ENCODE peak calls at places on chromosomes 3 and 15, in six cellular contexts. B is lung, O is WERI-Rb-1, J is adrenal gland, L is psoas muscle, Y is stomach. T is an unnamed sample.

GRCh38 chr3:167895684-167896083 is 160.2 kb downstream of the SERPINI1 start:
- DNase-seq in J (no peak), B (no peak), L (no peak), Y (no peak), O (no peak), T (no peak)

GRCh38 chr3:124774305-124774673 is 44.0 kb downstream of the UMPS start:
- DNase-seq in J (peak; percentile 78), O (no peak), B (no peak), L (peak; percentile 58), Y (no peak), T (no peak)

GRCh38 chr3:149579838-149580542 is 77.8 kb downstream of the WWTR1 start:
- DNase-seq in O (no peak), B (no peak), J (no peak), Y (no peak), L (no peak), T (no peak)

GRCh38 chr15:59532770-59533379 is 78.7 kb upstream of the GCNT3 start:
- DNase-seq in Y (peak; percentile 25), L (no peak), O (peak; percentile 28), J (peak; percentile 37), B (no peak), T (no peak)

GRCh38 chr3:135229018-135229495 is 434.0 kb downstream of the EPHB1 start:
- DNase-seq in O (peak; percentile 79), B (no peak), L (peak; percentile 70), J (no peak), Y (peak; percentile 39), T (no peak)

GRCh38 chr3:52851348-52851747 is 16.5 kb upstream of the MUSTN1 start:
- DNase-seq in B (no peak), O (peak; percentile 50), Y (no peak), J (peak; percentile 57), L (no peak), T (no peak)

GRCh38 chr15:68114356-68114755 is 60.2 kb downstream of the PIAS1 start:
- DNase-seq in J (no peak), L (no peak), Y (no peak), O (no peak), B (no peak), T (no peak)

GRCh38 chr3:38255627-38256026 is 10.0 kb upstream of the SLC22A13 start:
- DNase-seq in B (no peak), Y (no peak), J (no peak), L (no peak), O (no peak), T (no peak)

GRCh38 chr3:122940628-122941086 is 86.9 kb downstream of the SEMA5B start:
- DNase-seq in J (peak; percentile 23), Y (no peak), L (peak; percentile 33), B (no peak), O (peak; percentile 92), T (no peak)

GRCh38 chr15:101294731-101295606 is at the start of gene SNRPA1:
- DNase-seq in L (peak; percentile 99), O (peak; percentile 96), B (peak; percentile 98), Y (peak; percentile 99), J (peak; percentile 98), T (peak; percentile 97)

GRCh38 chr3:174330303-174330702 is 528.8 kb upstream of the NAALADL2 start:
- DNase-seq in Y (no peak), O (no peak), L (no peak), B (no peak), J (no peak), T (no peak)

GRCh38 chr3:174332413-174332812 is 526.7 kb upstream of the NAALADL2 start:
- DNase-seq in Y (no peak), B (no peak), O (no peak), L (no peak), J (no peak), T (no peak)

GRCh38 chr3:174331095-174331802 is 527.9 kb upstream of the NAALADL2 start:
- DNase-seq in Y (no peak), O (no peak), L (no peak), J (no peak), B (no peak), T (no peak)

GRCh38 chr3:174325834-174326705 is 533.1 kb upstream of the NAALADL2 start:
- DNase-seq in Y (no peak), J (no peak), L (no peak), O (no peak), B (no peak), T (no peak)

DNA sequence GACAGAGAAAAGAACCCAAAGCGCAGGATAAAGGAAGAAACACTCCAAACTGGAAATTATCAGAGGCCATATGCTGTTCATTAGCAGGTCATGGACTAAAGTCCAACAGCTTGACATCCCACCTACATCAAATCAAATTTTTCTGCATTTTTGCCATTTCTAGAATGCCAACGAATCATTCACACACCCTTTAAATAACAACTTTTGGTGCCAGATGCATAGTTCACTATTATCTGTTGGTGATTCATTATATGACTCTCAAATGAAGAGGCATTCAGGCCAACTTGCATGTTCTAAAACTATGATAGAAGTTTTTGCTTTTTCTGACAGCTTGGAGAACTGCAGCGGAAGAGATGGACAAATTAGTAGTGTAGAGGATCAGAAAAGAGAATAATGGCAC is 529.8 kb upstream of the NAALADL2 start:
- DNase-seq in Y (no peak), O (no peak), B (no peak), L (no peak), J (no peak), T (no peak)
- H3K4me3 ChIP-seq in Y (no peak overlapping the region), O (no peak overlapping the region), B (no peak overlapping the region), L (no peak overlapping the region), J (no peak overlapping the region), T (no peak overlapping the region)

GRCh38 chr15:27133244-27133643 is 162.3 kb downstream of the GABRG3 start:
- DNase-seq in J (no peak), B (no peak), L (no peak), Y (no peak), O (no peak), T (no peak)
- H3K9me3 ChIP-seq in J (no peaks in the 10 kb centered on the region), B (no peaks in the 10 kb centered on the region), L (peaks cover 6% of the 10 kb centered on the region), Y (peaks cover 4% of the 10 kb centered on the region), O (no peaks in the 10 kb centered on the region), T (no peaks in the 10 kb centered on the region)

DNA sequence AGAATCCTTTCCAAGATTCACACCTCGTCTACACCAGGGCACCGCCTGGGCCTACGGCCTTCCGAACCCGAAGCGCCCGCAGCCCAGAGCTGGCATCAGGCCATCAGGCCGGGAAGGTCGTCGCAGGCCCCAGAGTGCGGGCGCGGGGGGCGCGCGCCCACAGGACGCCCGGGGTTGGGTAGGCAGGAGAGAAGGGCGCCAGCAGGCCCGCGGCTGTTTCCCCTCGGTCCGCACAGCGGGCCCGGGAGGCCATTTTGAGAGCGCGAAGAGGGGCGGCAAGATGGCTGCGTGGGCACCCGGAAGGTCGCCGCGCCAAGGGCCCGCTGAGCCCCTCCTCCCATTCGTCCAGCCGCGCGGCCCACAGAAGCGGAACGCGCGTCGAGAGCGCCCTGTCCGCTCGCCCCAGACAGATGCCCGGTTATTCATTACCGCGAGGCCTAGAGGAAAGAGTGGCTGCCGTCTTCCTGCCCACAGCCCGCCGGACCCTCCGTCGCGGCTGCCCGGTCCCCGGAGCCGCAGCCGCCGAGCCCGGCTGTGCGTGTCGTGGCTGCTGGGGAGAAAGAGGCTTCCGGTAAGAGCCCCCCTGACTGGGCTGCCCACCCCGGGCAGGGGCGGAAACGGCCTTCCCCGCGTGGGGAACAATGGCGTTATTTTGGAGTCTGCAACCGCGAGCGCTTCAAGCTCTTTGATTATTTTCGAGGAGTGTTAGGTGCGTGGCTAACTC is 44.2 kb upstream of the POLG start:
- DNase-seq in B (no peak), O (peak; percentile 3), J (no peak), L (no peak), Y (no peak), T (no peak)
- H3K4me3 ChIP-seq in B (peak overlapping the region; percentile 12), O (no peak overlapping the region), J (no peak overlapping the region), L (peak overlapping the region; percentile 61), Y (peak overlapping the region; percentile 43), T (peak overlapping the region; percentile 31)

DNA sequence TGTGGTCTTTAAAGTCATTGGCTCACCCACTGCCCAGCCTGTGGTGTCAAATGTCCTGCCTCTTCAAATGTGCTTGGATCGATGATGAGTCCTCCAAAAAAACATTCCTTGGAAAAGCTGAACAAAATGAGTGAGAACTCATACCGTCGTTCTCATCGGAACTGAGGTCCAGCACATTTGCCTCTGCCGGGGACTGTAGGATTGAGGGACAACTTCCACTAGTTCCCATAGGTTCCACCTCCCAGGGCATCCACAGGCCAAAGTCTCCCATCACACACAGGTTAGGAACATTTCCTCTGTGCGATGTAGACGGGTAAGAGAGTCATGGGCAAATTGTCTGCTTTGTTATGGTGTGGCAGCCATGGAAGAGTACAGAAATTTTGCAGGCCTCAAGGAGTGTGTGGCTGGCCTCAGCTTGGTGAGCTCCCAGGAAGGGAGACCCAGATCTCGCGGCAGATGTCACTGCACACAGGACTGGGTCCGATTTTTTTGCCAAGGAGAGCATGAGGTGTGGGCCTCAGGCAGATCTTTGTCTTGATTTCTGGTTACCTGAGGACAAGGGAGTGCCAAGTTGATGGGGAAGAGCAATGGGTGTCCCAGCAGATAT is 115.7 kb downstream of the SNRPN start:
- DNase-seq in J (no peak), B (no peak), L (no peak), Y (no peak), O (no peak), T (no peak)
- H3K9me3 ChIP-seq in J (peaks cover 100% of the 10 kb centered on the region), B (peaks cover 96% of the 10 kb centered on the region), L (peaks cover 98% of the 10 kb centered on the region), Y (peaks cover 100% of the 10 kb centered on the region), O (peaks cover 86% of the 10 kb centered on the region), T (peaks cover 28% of the 10 kb centered on the region)

GRCh38 chr3:105798381-105798934 is 70.4 kb downstream of the CBLB start:
- DNase-seq in O (no peak), J (no peak), Y (no peak), L (no peak), B (no peak), T (no peak)
- H3K4me3 ChIP-seq in O (no peak overlapping the region), J (no peak overlapping the region), Y (no peak overlapping the region), L (no peak overlapping the region), B (no peak overlapping the region), T (no peak overlapping the region)

GRCh38 chr3:110487840-110488239 is 583.8 kb upstream of the NECTIN3 start:
- DNase-seq in O (no peak), Y (no peak), L (no peak), J (no peak), B (no peak), T (no peak)

GRCh38 chr3:110479676-110480075 is 591.9 kb upstream of the NECTIN3 start:
- DNase-seq in J (no peak), O (peak; percentile 49), B (no peak), Y (no peak), L (no peak), T (no peak)

DNA sequence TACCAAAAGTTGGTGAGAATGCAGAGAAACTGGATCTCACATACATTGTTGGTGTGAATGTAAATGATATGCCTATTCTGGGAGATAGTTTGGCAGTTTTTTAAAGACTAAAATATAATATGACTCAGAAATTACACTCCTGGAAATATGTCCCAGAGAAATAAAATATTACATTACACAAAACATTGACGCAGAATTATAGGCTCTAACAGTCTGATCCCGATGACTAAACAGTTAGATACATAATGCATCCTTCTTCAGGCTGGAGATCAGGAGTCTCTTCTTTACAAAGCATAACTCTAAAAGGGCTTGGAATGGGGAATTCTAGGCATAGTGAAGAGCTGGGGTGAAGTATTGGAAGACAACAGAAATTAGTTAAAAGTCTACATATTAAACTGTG is 586.2 kb upstream of the NECTIN3 start:
- DNase-seq in L (no peak), J (no peak), Y (no peak), B (no peak), O (no peak), T (no peak)
- H3K9me3 ChIP-seq in L (peaks cover 13% of the 10 kb centered on the region), J (peaks cover 7% of the 10 kb centered on the region), Y (peaks cover 38% of the 10 kb centered on the region), B (peaks cover 8% of the 10 kb centered on the region), O (peaks cover 27% of the 10 kb centered on the region), T (no peaks in the 10 kb centered on the region)